ENCODE peak calls at places on chromosome 1, in eight cellular contexts. O is colonic mucosa; W is PC-3; T is NCI-H2081; P is activated CD4-positive, alpha-beta T cell treated with anti-CD3 and anti-CD28 coated beads, Interleukin-2, amount 10 ng/mL, durations not matched to agents 7 days and 5 days; D is progenitor cell of endocrine pancreas; F is stimulated activated CD4-positive, alpha-beta T cell treated with anti-CD3 and anti-CD28 coated beads, Interleukin-12 subunit alpha, Interleukin-12 subunit beta, amount 100 ng/mL, for 4 hours; Q is fibroblast of the aortic adventitia. A is an unnamed sample.

GRCh38 chr1:24923485-24924113 is 6.5 kb downstream of the RUNX3 start:
- DNase-seq in O (no peak), W (no peak), T (no peak), P (no peak), D (no peak), F (no peak), Q (no peak), A (no peak)

GRCh38 chr1:8914471-8914870 is 31.2 kb upstream of the CA6 start:
- DNase-seq in O (no peak), W (no peak), T (no peak), P (no peak), D (no peak), F (no peak), Q (no peak), A (no peak)

GRCh38 chr1:38009088-38009840 is 3.3 kb upstream of the UTP11 start:
- DNase-seq in O (no peak), W (no peak), T (no peak), P (peak), D (no peak), F (no peak), Q (peak), A (no peak)

GRCh38 chr1:204149635-204150565 is 1.9 kb downstream of the ETNK2 start:
- DNase-seq in O (no peak), W (no peak), T (no peak), P (no peak), D (no peak), F (no peak), Q (no peak), A (no peak)

GRCh38 chr1:106615473-106615872 is 441.0 kb upstream of the PRMT6 start:
- DNase-seq in O (no peak), W (no peak), T (no peak), P (no peak), D (no peak), F (no peak), Q (no peak), A (no peak)

GRCh38 chr1:224502459-224503160 is 68.0 kb upstream of the WDR26 start:
- DNase-seq in O (peak), W (peak), T (peak), P (no peak), D (no peak), F (no peak), Q (no peak), A (no peak)

GRCh38 chr1:5279127-5279526 is 624.7 kb downstream of the AJAP1 start:
- DNase-seq in O (no peak), W (no peak), T (no peak), P (no peak), D (no peak), F (no peak), Q (no peak), A (no peak)

GRCh38 chr1:22317231-22317919 is 134.3 kb upstream of the ZBTB40 start:
- DNase-seq in O (no peak), W (peak), T (peak), P (no peak), D (peak), F (no peak), Q (no peak), A (peak)

GRCh38 chr1:85275701-85276289 is 637 bp downstream of the BCL10 start:
- DNase-seq in O (no peak), W (no peak), T (peak), P (peak), D (no peak), F (no peak), Q (peak), A (no peak)

GRCh38 chr1:111516008-111516535 is 12.6 kb upstream of the ADORA3 start:
- DNase-seq in O (no peak), W (no peak), T (no peak), P (peak), D (no peak), F (no peak), Q (peak), A (peak)

GRCh38 chr1:20578721-20579380 is 10.0 kb upstream of the CDA start:
- DNase-seq in O (no peak), W (peak), T (no peak), P (no peak), D (no peak), F (no peak), Q (no peak), A (no peak)

GRCh38 chr1:71494163-71494562 is 413.3 kb upstream of the ZRANB2 start:
- DNase-seq in O (no peak), W (peak), T (no peak), P (no peak), D (no peak), F (no peak), Q (peak), A (no peak)

GRCh38 chr1:199174336-199174735 is 535.5 kb downstream of the PTPRC start:
- DNase-seq in O (no peak), W (no peak), T (no peak), P (no peak), D (no peak), F (no peak), Q (peak), A (no peak)

GRCh38 chr1:33719771-33720670 is 143.9 kb upstream of the HMGB4 start:
- DNase-seq in O (no peak), W (no peak), T (no peak), P (no peak), D (no peak), F (no peak), Q (peak), A (no peak)

GRCh38 chr1:77889671-77890070 is 1.2 kb downstream of the NEXN start:
- DNase-seq in O (no peak), W (peak), T (no peak), P (no peak), D (no peak), F (no peak), Q (peak), A (no peak)

GRCh38 chr1:231040800-231041704 is 998 bp upstream of the FAM89A start:
- DNase-seq in O (no peak), W (no peak), T (no peak), P (no peak), D (no peak), F (peak), Q (no peak), A (no peak)

A was measured in GM12891.